ENCODE peak calls at places on chromosomes 2 and 18, in five cellular contexts. C is kidney, E is psoas muscle, G is right atrium auricular region, U is heart right ventricle. H is an unnamed sample.

GRCh38 chr2:105640241-105640640 is 104.5 kb upstream of the NCK2 start:
- DNase-seq in C (no peak), E (no peak), G (no peak), U (no peak), H (no peak)

GRCh38 chr2:181774601-181775179 is 94.4 kb upstream of the NEUROD1 start:
- DNase-seq in C (no peak), E (no peak), G (no peak), U (no peak), H (no peak)

GRCh38 chr2:67070826-67071225 is 326.3 kb upstream of the ETAA1 start:
- DNase-seq in C (no peak), E (no peak), G (no peak), U (no peak), H (no peak)

GRCh38 chr18:3615374-3615773 is 165.4 kb downstream of the TGIF1 start:
- DNase-seq in C (no peak), E (no peak), G (no peak), U (no peak), H (no peak)

GRCh38 chr2:205706769-205707375 is 24.6 kb downstream of the NRP2 start:
- DNase-seq in C (peak; percentile 89), E (peak; percentile 71), G (peak; percentile 83), U (peak; percentile 75), H (peak; percentile 47)

GRCh38 chr2:33372940-33373553 is 103.4 kb upstream of the RASGRP3 start:
- DNase-seq in C (no peak), E (no peak), G (no peak), U (peak; percentile 16), H (no peak)

GRCh38 chr18:42925036-42925435 is 190.4 kb downstream of the RIT2 start:
- DNase-seq in C (no peak), E (no peak), G (no peak), U (no peak), H (no peak)

GRCh38 chr2:122105171-122105884 is 349.9 kb downstream of the TSN start:
- DNase-seq in C (no peak), E (no peak), G (no peak), U (no peak), H (no peak)

GRCh38 chr2:216114476-216115223 is 5.5 kb downstream of the XRCC5 start:
- DNase-seq in C (peak; percentile 99), E (peak; percentile 96), G (peak; percentile 98), U (peak; percentile 99), H (peak; percentile 99)
- H3K4me1 ChIP-seq in C (peaks cover 14% of the 10 kb centered on the region), E (peaks cover 28% of the 10 kb centered on the region), G (no peaks in the 10 kb centered on the region), U (peaks cover 24% of the 10 kb centered on the region), H (peaks cover 92% of the 10 kb centered on the region)

GRCh38 chr2:236017446-236017845 is 150.7 kb downstream of the GBX2 start:
- DNase-seq in C (no peak), E (no peak), G (no peak), U (no peak), H (no peak)
- H3K36me3 ChIP-seq in C (no peaks in the 10 kb centered on the region), E (no peaks in the 10 kb centered on the region), G (no peaks in the 10 kb centered on the region), U (no peaks in the 10 kb centered on the region), H (no peaks in the 10 kb centered on the region)

DNA sequence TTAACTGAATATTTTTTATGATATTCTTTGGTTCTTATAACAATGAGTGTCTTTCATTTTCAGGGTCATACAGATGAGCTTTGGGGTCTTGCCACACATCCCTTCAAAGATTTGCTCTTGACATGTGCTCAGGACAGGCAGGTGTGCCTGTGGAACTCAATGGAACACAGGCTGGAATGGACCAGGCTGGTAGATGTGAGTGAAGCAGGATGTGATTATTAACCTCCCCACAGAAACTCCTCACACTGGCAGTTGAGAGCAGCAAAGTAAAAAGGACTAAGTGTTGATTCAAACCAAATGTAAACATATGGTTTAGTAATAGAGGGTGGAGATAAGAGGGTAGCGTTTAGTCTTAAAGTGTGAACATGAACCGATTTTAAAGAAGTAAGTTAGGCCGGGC is 57.8 kb downstream of the COX7A2L start:
- DNase-seq in C (no peak), E (no peak), G (no peak), U (no peak), H (no peak)
- H3K4me1 ChIP-seq in C (no peaks in the 10 kb centered on the region), E (no peaks in the 10 kb centered on the region), G (no peaks in the 10 kb centered on the region), U (no peaks in the 10 kb centered on the region), H (no peaks in the 10 kb centered on the region)

DNA sequence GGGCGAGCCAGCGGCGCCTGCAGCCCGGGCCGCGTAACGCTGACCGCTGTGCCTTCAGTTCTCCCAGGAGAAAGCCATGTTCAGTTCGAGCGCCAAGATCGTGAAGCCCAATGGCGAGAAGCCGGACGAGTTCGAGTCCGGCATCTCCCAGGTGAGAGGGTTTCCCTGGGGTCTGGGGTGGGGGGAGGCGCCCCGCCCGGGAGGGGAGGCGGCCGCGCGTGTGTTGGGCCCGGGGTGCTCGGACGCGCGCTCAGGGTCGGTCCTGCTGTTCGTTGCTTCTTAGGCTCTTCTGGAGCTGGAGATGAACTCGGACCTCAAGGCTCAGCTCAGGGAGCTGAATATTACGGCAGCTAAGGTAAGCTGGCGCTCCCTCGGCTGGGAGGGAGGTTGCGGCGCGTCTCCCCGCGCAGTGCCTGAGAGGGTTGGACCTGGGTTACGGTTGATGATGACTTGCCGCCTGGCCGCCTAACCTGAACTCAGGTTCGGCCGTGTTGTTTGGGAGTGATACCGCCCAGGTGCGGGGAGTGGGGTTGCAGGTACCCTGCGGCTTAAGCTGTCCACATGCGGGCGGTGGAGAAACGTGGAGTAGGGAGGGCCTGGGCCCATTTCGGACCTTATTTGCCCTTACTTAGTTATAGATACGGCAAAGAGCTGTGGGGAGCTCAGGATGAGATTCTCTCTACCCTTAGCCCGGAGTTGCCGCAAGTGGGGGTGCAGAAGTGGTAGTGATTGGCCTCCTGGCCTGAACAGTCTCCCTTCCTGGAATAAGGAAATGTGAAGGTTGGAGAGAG is 669 bp downstream of the RPS7 start:
- DNase-seq in C (peak; percentile 77), E (peak; percentile 23), G (no peak), U (no peak), H (no peak)
- H3K36me3 ChIP-seq in C (peaks cover 18% of the 10 kb centered on the region), E (peaks cover 47% of the 10 kb centered on the region), G (peaks cover 49% of the 10 kb centered on the region), U (no peaks in the 10 kb centered on the region), H (no peaks in the 10 kb centered on the region)

DNA sequence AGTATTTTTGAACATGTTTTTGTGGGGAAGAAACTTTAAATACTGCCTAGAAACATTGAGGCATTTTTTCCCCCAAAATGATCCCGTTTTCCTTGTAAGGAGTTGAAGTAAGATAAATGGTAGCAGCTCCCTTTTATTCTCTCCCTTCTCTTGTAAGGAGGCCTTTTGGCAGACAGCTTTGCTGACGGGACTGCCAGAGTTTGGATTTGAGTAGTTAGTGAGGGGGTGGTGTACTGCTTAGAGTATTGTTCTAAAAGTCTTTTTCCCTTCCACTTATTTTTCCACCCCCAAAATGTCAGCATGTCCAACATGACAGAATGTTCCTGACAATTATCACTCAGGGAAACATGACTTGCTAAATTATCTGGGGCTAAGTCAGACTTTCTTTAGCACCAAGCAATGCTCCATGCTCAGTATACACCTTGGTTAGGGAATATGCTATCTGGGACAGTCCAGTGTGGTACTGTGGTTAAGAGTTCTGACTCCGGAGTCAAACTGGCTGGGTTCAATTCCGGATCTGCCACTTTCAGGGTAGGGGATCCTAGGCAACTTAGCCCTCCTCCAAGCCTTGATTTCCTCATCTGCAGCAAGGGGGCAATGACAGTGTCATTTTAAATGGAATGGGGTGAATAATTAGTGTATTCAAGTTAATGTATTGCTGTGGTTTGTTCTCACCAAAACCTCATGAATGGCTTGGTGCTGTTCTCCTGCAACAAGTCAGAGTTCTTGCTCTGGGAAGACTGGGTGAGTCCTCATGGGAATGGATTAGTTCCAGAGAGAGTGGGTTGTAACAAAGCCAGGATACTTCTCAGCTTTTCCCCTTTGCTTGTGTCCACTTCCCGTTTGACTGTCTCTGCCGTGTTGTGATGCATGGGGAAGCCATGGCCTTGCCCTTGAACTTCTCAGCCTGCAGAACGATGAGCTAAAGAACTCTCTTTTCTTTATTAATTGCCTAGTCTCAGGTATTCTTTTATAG is 116.2 kb downstream of the TANC1 start:
- DNase-seq in C (no peak), E (no peak), G (no peak), U (no peak), H (no peak)
- H3K4me1 ChIP-seq in C (peaks cover 6% of the 10 kb centered on the region), E (peaks cover 12% of the 10 kb centered on the region), G (no peaks in the 10 kb centered on the region), U (peaks cover 56% of the 10 kb centered on the region), H (peaks cover 22% of the 10 kb centered on the region)

GRCh38 chr2:218555527-218555926 is 12.6 kb downstream of the USP37 start:
- DNase-seq in C (no peak), E (no peak), G (no peak), U (no peak), H (no peak)
- H3K36me3 ChIP-seq in C (peaks cover 8% of the 10 kb centered on the region), E (peaks cover 92% of the 10 kb centered on the region), G (peaks cover 57% of the 10 kb centered on the region), U (peaks cover 3% of the 10 kb centered on the region), H (no peaks in the 10 kb centered on the region)

GRCh38 chr2:231709636-231709980 is 1.3 kb downstream of the PTMA start:
- DNase-seq in C (peak; percentile 92), E (peak; percentile 72), G (peak; percentile 77), U (peak; percentile 49), H (no peak)
- H3K4me1 ChIP-seq in C (peaks cover 22% of the 10 kb centered on the region), E (peaks cover 26% of the 10 kb centered on the region), G (no peaks in the 10 kb centered on the region), U (peaks cover 33% of the 10 kb centered on the region), H (peaks cover 37% of the 10 kb centered on the region)

GRCh38 chr18:9934274-9934673 is 20.5 kb downstream of the VAPA start:
- DNase-seq in C (no peak), E (no peak), G (no peak), U (no peak), H (no peak)
- H3K36me3 ChIP-seq in C (peaks cover 11% of the 10 kb centered on the region), E (peaks cover 58% of the 10 kb centered on the region), G (peaks cover 58% of the 10 kb centered on the region), U (no peaks in the 10 kb centered on the region), H (peaks cover 2% of the 10 kb centered on the region)

GRCh38 chr18:8707946-8708345 is 2.6 kb downstream of the MTCL1 start:
- DNase-seq in C (no peak), E (no peak), G (no peak), U (no peak), H (no peak)
- H3K4me1 ChIP-seq in C (peaks cover 15% of the 10 kb centered on the region), E (peaks cover 11% of the 10 kb centered on the region), G (no peaks in the 10 kb centered on the region), U (peaks cover 17% of the 10 kb centered on the region), H (peaks cover 28% of the 10 kb centered on the region)

DNA sequence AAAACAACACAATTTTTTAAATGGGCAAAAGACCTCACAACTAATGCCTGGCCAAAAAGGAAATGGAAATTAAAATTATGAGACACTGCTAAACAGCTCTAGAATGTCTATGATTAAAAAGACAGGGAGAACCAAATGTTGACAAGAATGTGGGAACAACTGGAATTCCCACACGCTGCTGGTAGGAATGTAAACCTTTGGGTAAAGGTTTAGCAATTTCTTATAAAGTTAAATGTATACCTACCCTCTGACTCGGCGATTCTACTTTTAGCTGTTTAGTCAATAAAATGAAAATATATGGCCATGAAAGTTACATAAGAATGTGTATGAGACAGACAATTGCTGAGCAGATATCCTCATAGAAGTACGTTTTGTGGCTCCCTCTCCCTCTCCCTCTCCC is 60.9 kb downstream of the ATF2 start:
- DNase-seq in C (no peak), E (no peak), G (no peak), U (no peak), H (no peak)
- H3K36me3 ChIP-seq in C (no peaks in the 10 kb centered on the region), E (peaks cover 79% of the 10 kb centered on the region), G (no peaks in the 10 kb centered on the region), U (no peaks in the 10 kb centered on the region), H (peaks cover 4% of the 10 kb centered on the region)